ENCODE peak calls at places on chromosomes 4 and X, in ten cellular contexts. One of them, this sample, is unnamed.

GRCh38 chr4:3215256-3215655 is 33.7 kb upstream of the MSANTD1 start:
- DNase-seq in BE2C: no peak
- DNase-seq in coronary artery: no peak
- DNase-seq in Panc1: no peak
- DNase-seq in GM20000: no peak
- DNase-seq in CD8-positive, alpha-beta T cell: no peak
- DNase-seq in thoracic aorta: no peak
- DNase-seq in WTC11: no peak
- DNase-seq in HCT116: no peak
- DNase-seq in neural crest cell: no peak
- DNase-seq in this sample: no peak

GRCh38 chrX:150049647-150050046 is 111.4 kb upstream of the EOLA2 start:
- DNase-seq in HCT116: no peak
- DNase-seq in CD8-positive, alpha-beta T cell: no peak
- DNase-seq in thoracic aorta: no peak
- DNase-seq in GM20000: no peak
- DNase-seq in BE2C: no peak
- DNase-seq in coronary artery: no peak
- DNase-seq in neural crest cell: no peak
- DNase-seq in WTC11: no peak
- DNase-seq in Panc1: no peak
- DNase-seq in this sample: no peak

GRCh38 chr4:7924570-7924969 is 15.1 kb downstream of the AFAP1 start:
- DNase-seq in GM20000: no peak
- DNase-seq in HCT116: no peak
- DNase-seq in BE2C: no peak
- DNase-seq in CD8-positive, alpha-beta T cell: no peak
- DNase-seq in thoracic aorta: no peak
- DNase-seq in neural crest cell: no peak
- DNase-seq in WTC11: no peak
- DNase-seq in coronary artery: peak
- DNase-seq in Panc1: no peak
- DNase-seq in this sample: no peak

GRCh38 chrX:141669689-141670088 is 28.9 kb downstream of the SPANXD start:
- DNase-seq in neural crest cell: no peak
- DNase-seq in HCT116: no peak
- DNase-seq in WTC11: no peak
- DNase-seq in BE2C: no peak
- DNase-seq in CD8-positive, alpha-beta T cell: no peak
- DNase-seq in thoracic aorta: no peak
- DNase-seq in GM20000: no peak
- DNase-seq in coronary artery: no peak
- DNase-seq in Panc1: no peak
- DNase-seq in this sample: peak

GRCh38 chrX:123274796-123275195 is 90.7 kb downstream of the GRIA3 start:
- DNase-seq in GM20000: no peak
- DNase-seq in thoracic aorta: no peak
- DNase-seq in coronary artery: no peak
- DNase-seq in BE2C: no peak
- DNase-seq in WTC11: no peak
- DNase-seq in HCT116: no peak
- DNase-seq in CD8-positive, alpha-beta T cell: no peak
- DNase-seq in Panc1: no peak
- DNase-seq in neural crest cell: no peak
- DNase-seq in this sample: no peak

GRCh38 chr4:58665649-58666048 is 1555.5 kb upstream of the IGFBP7 start:
- DNase-seq in HCT116: no peak
- DNase-seq in GM20000: no peak
- DNase-seq in thoracic aorta: no peak
- DNase-seq in CD8-positive, alpha-beta T cell: no peak
- DNase-seq in Panc1: no peak
- DNase-seq in coronary artery: no peak
- DNase-seq in neural crest cell: no peak
- DNase-seq in WTC11: no peak
- DNase-seq in BE2C: no peak
- DNase-seq in this sample: no peak

GRCh38 chr4:83723609-83724008 is 187.7 kb downstream of the GPAT3 start:
- DNase-seq in neural crest cell: no peak
- DNase-seq in GM20000: no peak
- DNase-seq in BE2C: no peak
- DNase-seq in coronary artery: no peak
- DNase-seq in CD8-positive, alpha-beta T cell: no peak
- DNase-seq in Panc1: no peak
- DNase-seq in WTC11: no peak
- DNase-seq in thoracic aorta: no peak
- DNase-seq in HCT116: no peak
- DNase-seq in this sample: no peak

GRCh38 chrX:53239474-53239873 is 14.5 kb upstream of the KDM5C start:
- DNase-seq in thoracic aorta: no peak
- DNase-seq in CD8-positive, alpha-beta T cell: no peak
- DNase-seq in HCT116: no peak
- DNase-seq in coronary artery: no peak
- DNase-seq in Panc1: no peak
- DNase-seq in WTC11: peak
- DNase-seq in BE2C: peak
- DNase-seq in GM20000: peak
- DNase-seq in neural crest cell: no peak
- DNase-seq in this sample: peak

GRCh38 chr4:113050361-113050760 is 908 bp downstream of the ANK2 start:
- DNase-seq in CD8-positive, alpha-beta T cell: no peak
- DNase-seq in BE2C: no peak
- DNase-seq in GM20000: no peak
- DNase-seq in Panc1: no peak
- DNase-seq in WTC11: no peak
- DNase-seq in HCT116: no peak
- DNase-seq in coronary artery: no peak
- DNase-seq in neural crest cell: no peak
- DNase-seq in thoracic aorta: no peak
- DNase-seq in this sample: no peak

GRCh38 chr4:25861951-25862410 is 807 bp downstream of the SEL1L3 start:
- DNase-seq in coronary artery: no peak
- DNase-seq in BE2C: no peak
- DNase-seq in WTC11: peak
- DNase-seq in Panc1: no peak
- DNase-seq in thoracic aorta: no peak
- DNase-seq in neural crest cell: no peak
- DNase-seq in HCT116: no peak
- DNase-seq in CD8-positive, alpha-beta T cell: no peak
- DNase-seq in GM20000: peak
- DNase-seq in this sample: peak

GRCh38 chr4:6097581-6097980 is 79.3 kb upstream of the C4orf50 start:
- DNase-seq in HCT116: no peak
- DNase-seq in thoracic aorta: no peak
- DNase-seq in GM20000: no peak
- DNase-seq in coronary artery: peak
- DNase-seq in WTC11: no peak
- DNase-seq in CD8-positive, alpha-beta T cell: no peak
- DNase-seq in neural crest cell: no peak
- DNase-seq in BE2C: no peak
- DNase-seq in Panc1: no peak
- DNase-seq in this sample: no peak

GRCh38 chr4:80173387-80173786 is 23.9 kb upstream of the PRDM8 start:
- DNase-seq in CD8-positive, alpha-beta T cell: no peak
- DNase-seq in GM20000: peak
- DNase-seq in thoracic aorta: no peak
- DNase-seq in coronary artery: no peak
- DNase-seq in HCT116: no peak
- DNase-seq in WTC11: no peak
- DNase-seq in BE2C: no peak
- DNase-seq in neural crest cell: no peak
- DNase-seq in Panc1: no peak
- DNase-seq in this sample: peak

GRCh38 chrX:74925210-74926088 is at the start of gene NEXMIF:
- DNase-seq in WTC11: peak
- DNase-seq in coronary artery: no peak
- DNase-seq in neural crest cell: no peak
- DNase-seq in CD8-positive, alpha-beta T cell: no peak
- DNase-seq in HCT116: no peak
- DNase-seq in Panc1: no peak
- DNase-seq in GM20000: peak
- DNase-seq in thoracic aorta: no peak
- DNase-seq in BE2C: no peak
- DNase-seq in this sample: no peak

GRCh38 chr4:180521181-180521580 is 1722.0 kb upstream of the TENM3 start:
- DNase-seq in CD8-positive, alpha-beta T cell: no peak
- DNase-seq in GM20000: no peak
- DNase-seq in HCT116: no peak
- DNase-seq in coronary artery: no peak
- DNase-seq in Panc1: no peak
- DNase-seq in thoracic aorta: no peak
- DNase-seq in neural crest cell: no peak
- DNase-seq in BE2C: no peak
- DNase-seq in WTC11: no peak
- DNase-seq in this sample: no peak

GRCh38 chrX:119218198-119218597 is 17.9 kb upstream of the PGRMC1 start:
- DNase-seq in HCT116: no peak
- DNase-seq in CD8-positive, alpha-beta T cell: no peak
- DNase-seq in Panc1: no peak
- DNase-seq in GM20000: no peak
- DNase-seq in thoracic aorta: no peak
- DNase-seq in neural crest cell: no peak
- DNase-seq in BE2C: no peak
- DNase-seq in WTC11: no peak
- DNase-seq in coronary artery: no peak
- DNase-seq in this sample: peak

GRCh38 chrX:70301716-70302115 is 11.8 kb downstream of the KIF4A start:
- DNase-seq in neural crest cell: no peak
- DNase-seq in thoracic aorta: no peak
- DNase-seq in WTC11: no peak
- DNase-seq in GM20000: no peak
- DNase-seq in coronary artery: no peak
- DNase-seq in Panc1: no peak
- DNase-seq in CD8-positive, alpha-beta T cell: no peak
- DNase-seq in BE2C: no peak
- DNase-seq in HCT116: no peak
- DNase-seq in this sample: no peak
- TF ChIP-seq CTCF in neural crest cell: no peak
- TF ChIP-seq CTCF in thoracic aorta: no peak
- TF ChIP-seq CTCF in WTC11: no peak
- TF ChIP-seq CTCF in GM20000: no peak
- TF ChIP-seq CTCF in coronary artery: no peak
- TF ChIP-seq CTCF in Panc1: no peak
- TF ChIP-seq CTCF in CD8-positive, alpha-beta T cell: no peak
- TF ChIP-seq CTCF in BE2C: no peak
- TF ChIP-seq CTCF in HCT116: no peak
- TF ChIP-seq CTCF in this sample: no peak

GRCh38 chrX:49108641-49109040 is 14.9 kb downstream of the GPKOW start:
- DNase-seq in coronary artery: no peak
- DNase-seq in Panc1: no peak
- DNase-seq in neural crest cell: no peak
- DNase-seq in BE2C: no peak
- DNase-seq in GM20000: no peak
- DNase-seq in CD8-positive, alpha-beta T cell: no peak
- DNase-seq in WTC11: no peak
- DNase-seq in thoracic aorta: no peak
- DNase-seq in HCT116: no peak
- DNase-seq in this sample: no peak

GRCh38 chrX:49103637-49104036 is 19.9 kb downstream of the GPKOW start:
- DNase-seq in Panc1: no peak
- DNase-seq in BE2C: no peak
- DNase-seq in GM20000: no peak
- DNase-seq in coronary artery: no peak
- DNase-seq in CD8-positive, alpha-beta T cell: no peak
- DNase-seq in neural crest cell: no peak
- DNase-seq in WTC11: no peak
- DNase-seq in HCT116: no peak
- DNase-seq in thoracic aorta: no peak
- DNase-seq in this sample: no peak

GRCh38 chrX:49110417-49110816 is 13.1 kb downstream of the GPKOW start:
- DNase-seq in Panc1: no peak
- DNase-seq in CD8-positive, alpha-beta T cell: no peak
- DNase-seq in GM20000: no peak
- DNase-seq in BE2C: no peak
- DNase-seq in neural crest cell: no peak
- DNase-seq in HCT116: no peak
- DNase-seq in coronary artery: no peak
- DNase-seq in thoracic aorta: no peak
- DNase-seq in WTC11: no peak
- DNase-seq in this sample: no peak

GRCh38 chrX:49106296-49106695 is 17.2 kb downstream of the GPKOW start:
- DNase-seq in WTC11: no peak
- DNase-seq in CD8-positive, alpha-beta T cell: no peak
- DNase-seq in coronary artery: no peak
- DNase-seq in thoracic aorta: no peak
- DNase-seq in neural crest cell: no peak
- DNase-seq in Panc1: no peak
- DNase-seq in HCT116: no peak
- DNase-seq in BE2C: no peak
- DNase-seq in GM20000: no peak
- DNase-seq in this sample: no peak

DNA sequence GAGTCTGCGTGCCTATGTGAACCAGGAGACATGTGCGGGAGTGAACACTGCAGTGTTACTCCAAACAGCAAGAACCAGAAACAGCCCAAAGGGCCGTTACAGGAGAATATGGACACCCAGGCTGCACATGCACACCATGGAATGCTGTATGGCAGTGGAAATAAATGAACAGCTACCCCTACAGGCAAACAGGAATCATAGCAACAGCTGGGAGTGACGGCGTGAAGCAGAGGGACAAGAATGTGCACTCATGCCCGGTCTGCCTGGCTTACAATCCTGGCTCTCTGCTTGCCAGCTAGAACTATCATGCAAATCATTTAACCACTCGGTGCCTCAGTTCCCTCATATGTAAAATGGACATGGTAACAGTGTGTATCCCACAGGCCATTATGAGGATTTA is 16.6 kb downstream of the GPKOW start:
- DNase-seq in coronary artery: no peak
- DNase-seq in Panc1: no peak
- DNase-seq in thoracic aorta: no peak
- DNase-seq in WTC11: peak
- DNase-seq in BE2C: peak
- DNase-seq in CD8-positive, alpha-beta T cell: no peak
- DNase-seq in neural crest cell: peak
- DNase-seq in HCT116: no peak
- DNase-seq in GM20000: no peak
- DNase-seq in this sample: peak
- TF ChIP-seq CTCF in coronary artery: no peak
- TF ChIP-seq CTCF in Panc1: no peak
- TF ChIP-seq CTCF in thoracic aorta: peak
- TF ChIP-seq CTCF in WTC11: no peak
- TF ChIP-seq CTCF in BE2C: peak
- TF ChIP-seq CTCF in CD8-positive, alpha-beta T cell: peak
- TF ChIP-seq CTCF in neural crest cell: peak
- TF ChIP-seq CTCF in HCT116: peak
- TF ChIP-seq CTCF in GM20000: no peak
- TF ChIP-seq CTCF in this sample: peak

GRCh38 chrX:13688772-13689518 is at the start of gene RAB9A:
- DNase-seq in BE2C: peak
- DNase-seq in CD8-positive, alpha-beta T cell: peak
- DNase-seq in thoracic aorta: peak
- DNase-seq in GM20000: peak
- DNase-seq in neural crest cell: peak
- DNase-seq in coronary artery: peak
- DNase-seq in HCT116: peak
- DNase-seq in WTC11: peak
- DNase-seq in Panc1: no peak
- DNase-seq in this sample: peak
- TF ChIP-seq CTCF in BE2C: no peak
- TF ChIP-seq CTCF in CD8-positive, alpha-beta T cell: no peak
- TF ChIP-seq CTCF in thoracic aorta: no peak
- TF ChIP-seq CTCF in GM20000: no peak
- TF ChIP-seq CTCF in neural crest cell: no peak
- TF ChIP-seq CTCF in coronary artery: no peak
- TF ChIP-seq CTCF in HCT116: no peak
- TF ChIP-seq CTCF in WTC11: no peak
- TF ChIP-seq CTCF in Panc1: no peak
- TF ChIP-seq CTCF in this sample: no peak

GRCh38 chrX:42102586-42103282 is 179.4 kb upstream of the CASK start:
- DNase-seq in neural crest cell: no peak
- DNase-seq in BE2C: no peak
- DNase-seq in coronary artery: no peak
- DNase-seq in CD8-positive, alpha-beta T cell: no peak
- DNase-seq in Panc1: no peak
- DNase-seq in WTC11: no peak
- DNase-seq in thoracic aorta: peak
- DNase-seq in HCT116: no peak
- DNase-seq in GM20000: no peak
- DNase-seq in this sample: peak
- TF ChIP-seq CTCF in neural crest cell: no peak
- TF ChIP-seq CTCF in BE2C: no peak
- TF ChIP-seq CTCF in coronary artery: no peak
- TF ChIP-seq CTCF in CD8-positive, alpha-beta T cell: no peak
- TF ChIP-seq CTCF in Panc1: no peak
- TF ChIP-seq CTCF in WTC11: no peak
- TF ChIP-seq CTCF in thoracic aorta: no peak
- TF ChIP-seq CTCF in HCT116: no peak
- TF ChIP-seq CTCF in GM20000: no peak
- TF ChIP-seq CTCF in this sample: no peak